ENCODE peak calls at places on chromosomes 16 and 17, in five cellular contexts. J, T, K, H and C are unnamed samples.

GRCh38 chr16:30183961-30184429 is 593 bp downstream of the CORO1A start:
- DNase-seq in J (no peak), T (peak), K (peak), H (no peak), C (no peak)

GRCh38 chr17:73508057-73508930 is 136.0 kb downstream of the SDK2 start:
- DNase-seq in J (no peak), T (no peak), K (no peak), H (no peak), C (no peak)

GRCh38 chr17:56222255-56222654 is 69.0 kb downstream of the ANKFN1 start:
- DNase-seq in J (no peak), T (no peak), K (no peak), H (peak), C (peak)

GRCh38 chr16:17412221-17412620 is 58.5 kb downstream of the XYLT1 start:
- DNase-seq in J (no peak), T (no peak), K (no peak), H (no peak), C (no peak)

GRCh38 chr16:85395207-85395912 is 217.8 kb upstream of the GSE1 start:
- DNase-seq in J (peak), T (peak), K (peak), H (peak), C (peak)

GRCh38 chr16:73149329-73149728 is 101.4 kb upstream of the ZFHX3 start:
- DNase-seq in J (no peak), T (peak), K (no peak), H (no peak), C (peak)

GRCh38 chr16:68216240-68216639 is 19.7 kb downstream of the ESRP2 start:
- DNase-seq in J (no peak), T (no peak), K (no peak), H (no peak), C (no peak)

GRCh38 chr17:29567362-29568330 is 809 bp upstream of the ABHD15 start:
- DNase-seq in J (no peak), T (peak), K (peak), H (peak), C (no peak)

GRCh38 chr17:65495255-65496060 is 66.0 kb downstream of the AXIN2 start:
- DNase-seq in J (no peak), T (peak), K (no peak), H (peak), C (peak)

GRCh38 chr17:47663997-47664941 is 14.6 kb downstream of the KPNB1 start:
- DNase-seq in J (peak), T (peak), K (no peak), H (peak), C (peak)

GRCh38 chr17:76844485-76844829 is 23.7 kb upstream of the MGAT5B start:
- DNase-seq in J (no peak), T (no peak), K (no peak), H (no peak), C (no peak)

GRCh38 chr16:53429221-53429943 is 4.9 kb upstream of the RBL2 start:
- DNase-seq in J (no peak), T (no peak), K (no peak), H (peak), C (peak)